ENCODE peak calls at places on chromosomes 6 and 20, in nine cellular contexts. U is uterus, A is left ventricle myocardium inferior, M is PC-3, F is transverse colon, G is brain microvascular endothelial cell, P is heart left ventricle, S is Karpas-422, N is esophagus squamous epithelium. W is an unnamed sample. For H3K27me3, the result is how much of the 10 kb centered on the place peaks cover.

GRCh38 chr20:32458837-32459220 is 100.7 kb downstream of the ASXL1 start:
- DNase-seq in U (no peak), A (no peak), M (no peak), F (no peak), G (no peak), P (no peak), S (no peak), N (no peak), W (no peak)

GRCh38 chr20:39676857-39677351 is 714.8 kb downstream of the DHX35 start:
- DNase-seq in U (no peak), A (no peak), M (no peak), F (peak), G (no peak), P (no peak), S (peak), N (no peak), W (no peak)

GRCh38 chr6:18323935-18324707 is 59.8 kb upstream of the DEK start:
- DNase-seq in U (no peak), A (no peak), M (peak), F (no peak), G (peak), P (no peak), S (peak), N (no peak), W (no peak)

GRCh38 chr20:43040427-43040826 is 149.3 kb downstream of the PTPRT start:
- DNase-seq in U (no peak), A (no peak), M (peak), F (no peak), G (no peak), P (no peak), S (peak), N (no peak), W (peak)

GRCh38 chr6:160337991-160338390 is 10.2 kb upstream of the SLC22A3 start:
- DNase-seq in U (no peak), A (no peak), M (no peak), F (no peak), G (no peak), P (no peak), S (no peak), N (no peak), W (no peak)

GRCh38 chr6:53032853-53033252 is 32.4 kb upstream of the FBXO9 start:
- DNase-seq in U (no peak), A (no peak), M (peak), F (no peak), G (no peak), P (no peak), S (no peak), N (no peak), W (no peak)

GRCh38 chr6:125169058-125169457 is 15.5 kb downstream of the TPD52L1 start:
- DNase-seq in U (no peak), A (no peak), M (peak), F (no peak), G (no peak), P (no peak), S (no peak), N (no peak), W (peak)

GRCh38 chr20:10536531-10536930 is 101.4 kb downstream of the SLX4IP start:
- DNase-seq in U (no peak), A (no peak), M (peak), F (no peak), G (no peak), P (no peak), S (no peak), N (no peak), W (no peak)

GRCh38 chr6:35305117-35305516 is 7.5 kb downstream of the DEF6 start:
- DNase-seq in U (no peak), A (no peak), M (peak), F (no peak), G (no peak), P (no peak), S (no peak), N (no peak), W (no peak)

GRCh38 chr6:119326291-119327005 is 23.1 kb downstream of the MAN1A1 start:
- DNase-seq in U (no peak), A (no peak), M (no peak), F (no peak), G (no peak), P (no peak), S (peak), N (no peak), W (no peak)

GRCh38 chr6:62059898-62060297 is 226.1 kb downstream of the KHDRBS2 start:
- DNase-seq in U (no peak), A (no peak), M (no peak), F (no peak), G (no peak), P (no peak), S (no peak), N (no peak), W (no peak)
- H3K27me3 ChIP-seq in U (under half), A (under half), M (under half), F (under half), G (under half), P (under half), S (under half), N (under half), W (under half)

DNA sequence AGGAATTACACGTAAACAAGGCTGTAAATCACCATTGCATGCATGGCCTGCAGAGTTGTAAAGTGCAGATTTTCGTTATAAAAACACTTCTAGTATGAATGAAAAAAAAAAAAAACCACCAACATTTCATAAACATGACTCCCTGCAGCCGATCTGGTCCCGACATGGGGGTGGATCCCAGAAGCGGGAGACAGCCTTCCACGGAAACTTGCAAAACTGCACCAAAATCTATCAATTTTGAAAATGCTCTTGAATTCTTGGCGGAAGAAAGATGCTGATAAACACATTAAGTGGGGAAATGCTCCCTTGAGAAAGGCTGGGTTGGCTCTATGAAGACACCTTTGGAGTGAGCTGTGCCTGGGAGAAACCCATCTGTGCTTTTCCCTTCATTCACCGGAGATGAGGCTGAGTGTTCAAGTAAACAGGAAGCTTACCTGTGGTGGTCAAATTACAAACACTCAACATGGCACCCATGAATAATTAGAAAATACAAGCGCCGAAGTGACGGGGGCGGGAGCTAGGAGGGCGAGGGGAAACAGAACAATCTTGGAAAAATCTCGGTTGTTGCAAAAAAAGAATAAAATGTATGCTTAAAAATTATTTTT is 847 bp upstream of the ANKRD60 start:
- DNase-seq in U (no peak), A (no peak), M (no peak), F (no peak), G (no peak), P (no peak), S (no peak), N (no peak), W (no peak)
- H3K27me3 ChIP-seq in U (under half), A (under half), M (under half), F (half or more), G (under half), P (under half), S (under half), N (under half), W (under half)

GRCh38 chr20:23035731-23036130 is 619 bp downstream of the SSTR4 start:
- DNase-seq in U (no peak), A (no peak), M (no peak), F (no peak), G (no peak), P (peak), S (no peak), N (no peak), W (no peak)
- H3K27me3 ChIP-seq in U (under half), A (half or more), M (under half), F (under half), G (under half), P (under half), S (under half), N (under half), W (under half)

DNA sequence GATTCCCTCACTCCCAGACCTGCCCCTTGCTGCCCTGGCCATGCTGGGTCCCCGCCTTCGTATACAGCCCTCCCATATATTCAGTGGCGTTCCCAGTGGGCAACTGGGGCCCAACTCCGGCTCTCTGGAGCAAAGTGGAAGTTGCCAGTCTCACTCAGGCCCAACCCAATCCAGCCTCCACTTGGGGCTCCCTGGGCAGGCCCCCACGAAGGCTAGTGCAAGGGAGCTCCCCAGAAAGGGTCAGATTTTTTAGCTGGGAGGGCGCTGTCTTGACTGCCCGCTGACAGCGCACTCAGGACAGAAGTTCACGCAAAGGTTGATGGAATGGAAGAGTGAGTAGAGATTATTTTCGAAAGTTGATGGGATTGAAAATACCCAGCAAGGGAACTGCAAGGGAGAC is 5.9 kb downstream of the TP53TG5 start:
- DNase-seq in U (no peak), A (no peak), M (no peak), F (no peak), G (no peak), P (no peak), S (no peak), N (no peak), W (no peak)
- H3K27me3 ChIP-seq in U (under half), A (under half), M (under half), F (under half), G (under half), P (under half), S (under half), N (under half), W (under half)

DNA sequence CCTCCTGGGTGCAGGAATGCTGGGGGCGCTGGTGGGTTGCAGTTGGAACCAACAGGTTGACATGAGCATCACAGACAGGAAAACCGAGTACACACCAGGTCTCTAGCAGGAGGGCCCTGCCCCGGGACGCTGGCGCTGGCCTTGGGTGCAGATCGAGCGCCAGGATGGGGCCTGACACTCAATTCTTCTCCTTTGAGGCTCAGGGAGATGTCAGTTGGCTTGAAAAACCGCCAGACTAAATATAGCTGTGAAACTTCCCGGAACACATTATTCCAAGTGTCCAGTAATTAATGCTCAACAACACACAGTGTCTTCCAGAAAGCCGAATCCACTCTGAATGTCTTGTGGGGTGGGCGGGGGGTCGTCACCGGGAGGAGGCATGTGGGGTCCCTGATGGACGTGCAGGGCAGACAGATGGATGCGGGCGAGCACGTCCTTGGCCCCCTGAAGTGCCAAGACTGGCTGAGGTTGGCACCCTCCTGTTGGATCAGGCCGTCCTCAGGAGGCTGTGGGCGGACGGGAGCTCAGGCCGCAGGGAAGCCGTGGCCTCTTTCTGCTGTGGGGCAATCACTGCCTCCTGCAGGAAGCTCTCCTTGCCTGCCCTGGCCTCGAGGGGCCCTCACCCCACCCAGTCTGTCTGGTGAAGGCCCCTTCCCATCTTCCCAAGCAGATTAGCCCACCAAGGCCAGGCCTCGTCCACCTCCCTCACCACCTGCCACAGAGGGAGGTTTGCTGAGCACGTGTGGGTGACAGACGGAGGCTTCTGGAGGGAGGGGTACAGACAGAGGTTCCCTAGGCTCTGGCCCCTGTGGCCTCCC is 19.4 kb upstream of the GATA5 start:
- DNase-seq in U (no peak), A (no peak), M (no peak), F (no peak), G (no peak), P (no peak), S (no peak), N (no peak), W (no peak)
- H3K27me3 ChIP-seq in U (under half), A (under half), M (under half), F (under half), G (under half), P (under half), S (under half), N (under half), W (under half)

DNA sequence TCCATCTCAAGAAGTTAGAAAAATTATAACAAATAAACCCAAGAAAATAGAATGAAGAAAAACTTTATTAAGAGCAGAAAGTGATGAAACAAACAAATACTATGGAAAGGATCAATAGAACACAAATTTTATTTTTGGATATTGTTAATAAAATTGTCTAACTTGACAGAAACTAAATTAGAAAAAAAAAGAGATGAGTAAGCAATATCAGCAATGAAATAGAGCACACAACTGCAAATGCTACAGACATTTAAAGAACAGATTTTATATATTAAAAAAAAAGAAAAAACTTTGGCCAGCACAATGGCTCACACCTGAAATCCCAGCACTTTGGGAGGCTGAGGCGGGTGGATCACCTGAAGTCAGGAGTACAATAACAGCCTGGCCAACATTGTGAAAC is 628.0 kb downstream of the EPHA7 start:
- DNase-seq in U (no peak), A (no peak), M (no peak), F (no peak), G (no peak), P (no peak), S (no peak), N (no peak), W (no peak)
- H3K27me3 ChIP-seq in U (under half), A (under half), M (under half), F (under half), G (under half), P (under half), S (under half), N (under half), W (under half)

GRCh38 chr6:1395496-1395895 is 6.1 kb downstream of the FOXF2 start:
- DNase-seq in U (no peak), A (no peak), M (no peak), F (no peak), G (no peak), P (no peak), S (no peak), N (no peak), W (no peak)
- H3K27me3 ChIP-seq in U (under half), A (half or more), M (half or more), F (half or more), G (under half), P (half or more), S (under half), N (under half), W (under half)

DNA sequence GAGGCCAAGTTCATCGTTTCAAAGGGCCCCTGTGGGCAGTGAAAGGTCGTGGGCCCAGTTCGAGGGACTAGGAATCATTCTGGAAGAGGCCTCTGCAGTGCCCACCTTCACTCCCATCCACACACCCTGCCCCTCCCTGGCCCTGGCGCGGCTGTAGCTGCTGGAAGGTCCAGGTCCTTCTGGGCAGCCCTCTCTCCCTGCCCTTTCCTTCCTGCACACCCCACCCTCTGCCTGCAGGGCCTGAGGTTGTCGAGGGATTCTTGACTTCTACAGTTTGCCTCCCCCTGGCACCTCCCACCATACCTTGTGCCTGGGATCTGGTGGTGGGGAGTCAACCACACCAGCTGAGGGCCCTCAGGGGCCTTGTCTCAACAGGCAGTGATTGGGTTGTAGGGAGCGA is 4.5 kb upstream of the MYT1 start:
- DNase-seq in U (no peak), A (no peak), M (no peak), F (no peak), G (no peak), P (no peak), S (no peak), N (no peak), W (no peak)
- H3K27me3 ChIP-seq in U (under half), A (half or more), M (under half), F (half or more), G (under half), P (under half), S (under half), N (under half), W (under half)

DNA sequence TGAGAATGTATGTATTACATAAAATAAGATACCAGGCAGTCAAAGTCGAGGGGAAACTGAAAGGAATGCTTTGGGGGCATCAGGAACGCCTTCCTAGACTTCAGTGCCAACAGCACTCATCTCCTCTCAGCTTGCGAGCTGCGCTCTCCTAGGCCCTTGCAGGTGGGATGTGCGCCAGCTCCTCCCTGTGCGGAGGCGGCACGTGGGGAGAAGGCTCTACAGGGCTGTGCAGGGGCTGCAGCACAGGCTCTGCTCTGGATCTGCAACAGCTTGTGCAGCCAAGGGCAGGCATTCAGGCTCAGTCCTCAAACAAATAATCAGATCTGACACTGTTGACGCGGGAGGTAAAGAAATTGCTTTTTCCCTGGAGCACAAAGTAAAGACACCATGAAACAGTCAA is 144.8 kb downstream of the TTLL2 start:
- DNase-seq in U (peak), A (peak), M (no peak), F (no peak), G (no peak), P (no peak), S (no peak), N (no peak), W (no peak)
- H3K27me3 ChIP-seq in U (under half), A (under half), M (under half), F (under half), G (under half), P (under half), S (under half), N (under half), W (under half)

W was measured in MG63.